ENCODE peak calls at places on chromosomes 6 and 20, in eight cellular contexts. N is foreskin fibroblast, U is heart right ventricle, X is SJCRH30, Z is breast epithelium, T is ovary, A is tibial artery, I is skeletal muscle cell. P is an unnamed sample.

GRCh38 chr6:160357088-160357487 is 8.9 kb downstream of the SLC22A3 start:
- DNase-seq in N (no peak), U (no peak), X (no peak), Z (no peak), T (no peak), A (no peak), I (no peak), P (no peak)

GRCh38 chr6:124073021-124073420 is 269.4 kb downstream of the NKAIN2 start:
- DNase-seq in N (no peak), U (no peak), X (no peak), Z (no peak), T (no peak), A (no peak), I (no peak), P (no peak)

GRCh38 chr20:35845561-35845960 is 73.7 kb downstream of the PHF20 start:
- DNase-seq in N (no peak), U (no peak), X (no peak), Z (no peak), T (no peak), A (no peak), I (no peak), P (no peak)

GRCh38 chr6:36131517-36132220 is 1.4 kb downstream of the MAPK13 start:
- DNase-seq in N (peak), U (no peak), X (peak), Z (no peak), T (peak), A (peak), I (peak), P (peak)

GRCh38 chr6:3762852-3763251 is 11.3 kb upstream of the PXDC1 start:
- DNase-seq in N (no peak), U (no peak), X (no peak), Z (no peak), T (no peak), A (no peak), I (no peak), P (no peak)

GRCh38 chr20:46175127-46175494 is 57.0 kb downstream of the CD40 start:
- DNase-seq in N (no peak), U (no peak), X (no peak), Z (no peak), T (no peak), A (no peak), I (no peak), P (no peak)

GRCh38 chr6:13466304-13467215 is 20.8 kb downstream of the GFOD1 start:
- DNase-seq in N (no peak), U (no peak), X (peak), Z (no peak), T (no peak), A (no peak), I (no peak), P (no peak)

GRCh38 chr6:8149350-8149749 is 47.0 kb upstream of the EEF1E1 start:
- DNase-seq in N (no peak), U (no peak), X (no peak), Z (no peak), T (no peak), A (no peak), I (no peak), P (no peak)

GRCh38 chr20:20366896-20367680 is 816 bp upstream of the INSM1 start:
- DNase-seq in N (no peak), U (no peak), X (no peak), Z (no peak), T (no peak), A (no peak), I (no peak), P (no peak)

GRCh38 chr20:46021361-46022359 is 7.4 kb upstream of the SLC12A5 start:
- DNase-seq in N (no peak), U (no peak), X (peak), Z (no peak), T (peak), A (no peak), I (no peak), P (peak)

GRCh38 chr6:116859264-116859663 is 17.8 kb upstream of the RFX6 start:
- DNase-seq in N (no peak), U (no peak), X (no peak), Z (no peak), T (no peak), A (no peak), I (no peak), P (no peak)

GRCh38 chr6:116564921-116565872 is 6.1 kb upstream of the RWDD1 start:
- DNase-seq in N (no peak), U (no peak), X (no peak), Z (no peak), T (peak), A (no peak), I (no peak), P (no peak)

GRCh38 chr6:161949531-161949930 is 675.7 kb upstream of the AGPAT4 start:
- DNase-seq in N (no peak), U (no peak), X (no peak), Z (no peak), T (no peak), A (no peak), I (no peak), P (no peak)

GRCh38 chr20:33532753-33533459 is 43.0 kb downstream of the CBFA2T2 start:
- DNase-seq in N (no peak), U (no peak), X (peak), Z (no peak), T (no peak), A (no peak), I (no peak), P (no peak)

GRCh38 chr6:53359843-53360834 is 11.4 kb upstream of the ELOVL5 start:
- DNase-seq in N (peak), U (no peak), X (peak), Z (no peak), T (no peak), A (no peak), I (no peak), P (no peak)

GRCh38 chr20:54733687-54734086 is 258.3 kb downstream of the DOK5 start:
- DNase-seq in N (no peak), U (no peak), X (no peak), Z (no peak), T (no peak), A (no peak), I (no peak), P (no peak)

GRCh38 chr6:80464901-80465300 is 358.4 kb downstream of the BCKDHB start:
- DNase-seq in N (no peak), U (no peak), X (no peak), Z (no peak), T (no peak), A (no peak), I (no peak), P (no peak)

GRCh38 chr6:150717419-150717818 is 117.7 kb downstream of the PLEKHG1 start:
- DNase-seq in N (no peak), U (no peak), X (no peak), Z (peak), T (no peak), A (no peak), I (no peak), P (no peak)

GRCh38 chr20:2663887-2664719 is at the start of gene IDH3B:
- DNase-seq in N (peak), U (peak), X (peak), Z (peak), T (peak), A (peak), I (peak), P (peak)

GRCh38 chr6:48641544-48641943 is 530.5 kb upstream of the PTCHD4 start:
- DNase-seq in N (no peak), U (no peak), X (no peak), Z (no peak), T (no peak), A (no peak), I (no peak), P (no peak)

GRCh38 chr20:9270831-9271230 is 201.9 kb downstream of the PLCB4 start:
- DNase-seq in N (peak), U (no peak), X (no peak), Z (no peak), T (no peak), A (no peak), I (peak), P (no peak)

GRCh38 chr6:94835264-94835663 is 742.1 kb upstream of the MANEA start:
- DNase-seq in N (no peak), U (no peak), X (no peak), Z (no peak), T (no peak), A (no peak), I (no peak), P (no peak)

GRCh38 chr6:131159578-131159977 is 24.3 kb downstream of the AKAP7 start:
- DNase-seq in N (peak), U (no peak), X (peak), Z (no peak), T (no peak), A (no peak), I (peak), P (no peak)

GRCh38 chr6:151699719-151700118 is 107.8 kb upstream of the ESR1 start:
- DNase-seq in N (no peak), U (no peak), X (no peak), Z (no peak), T (no peak), A (no peak), I (no peak), P (no peak)

DNA sequence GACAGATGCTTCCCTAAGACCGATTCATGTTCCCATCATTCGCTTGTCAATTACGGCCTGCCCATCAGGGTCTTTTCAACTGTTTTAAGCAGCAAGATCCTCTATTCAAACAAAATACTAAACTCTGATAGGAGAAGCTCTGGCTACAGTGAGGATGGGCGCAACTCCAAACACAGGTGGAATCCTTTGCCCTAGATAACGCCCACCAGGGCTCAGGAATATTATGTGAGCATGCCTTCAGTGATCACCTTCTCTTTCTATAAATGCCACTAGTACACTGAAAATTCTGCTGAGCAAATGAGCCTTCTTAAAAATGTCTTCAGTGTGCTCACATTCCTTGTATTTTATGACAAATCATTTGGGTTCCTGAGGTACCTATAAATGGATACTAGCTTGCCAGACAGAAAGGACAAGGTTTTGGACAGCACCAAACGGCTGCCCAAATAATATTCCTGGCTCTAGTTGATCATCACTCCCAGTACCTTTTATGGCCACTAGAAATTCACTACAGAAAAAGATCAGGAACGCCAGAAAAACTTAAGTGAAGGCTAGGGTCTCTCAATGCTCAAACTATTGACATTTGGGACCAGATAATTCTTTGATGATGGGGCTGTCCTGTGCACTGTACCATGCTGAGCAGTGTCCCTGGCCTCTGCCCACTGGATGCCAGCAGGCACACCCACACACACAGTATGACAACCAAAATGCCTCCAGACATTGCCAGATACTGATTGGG is 13.1 kb downstream of the ZNF217 start:
- DNase-seq in N (no peak), U (no peak), X (no peak), Z (no peak), T (no peak), A (peak), I (no peak), P (no peak)
- H3K4me3 ChIP-seq in N (peak), U (no peak), X (no peak), Z (peak), T (no peak), A (peak), I (no peak), P (peak)

GRCh38 chr6:137202078-137202477 is 17.1 kb downstream of the IFNGR1 start:
- DNase-seq in N (no peak), U (no peak), X (no peak), Z (no peak), T (no peak), A (no peak), I (no peak), P (no peak)
- H3K4me3 ChIP-seq in N (no peak), U (no peak), X (no peak), Z (no peak), T (no peak), A (no peak), I (no peak), P (no peak)

GRCh38 chr6:71582820-71583219 is 294.2 kb downstream of the OGFRL1 start:
- DNase-seq in N (no peak), U (no peak), X (no peak), Z (no peak), T (no peak), A (no peak), I (no peak), P (no peak)
- H3K4me3 ChIP-seq in N (no peak), U (no peak), X (no peak), Z (no peak), T (no peak), A (no peak), I (no peak), P (no peak)

GRCh38 chr6:84770521-84770920 is 6.1 kb upstream of the TBX18 start:
- DNase-seq in N (no peak), U (no peak), X (no peak), Z (no peak), T (no peak), A (no peak), I (no peak), P (no peak)

GRCh38 chr6:84767591-84768201 is 3.3 kb upstream of the TBX18 start:
- DNase-seq in N (no peak), U (no peak), X (no peak), Z (no peak), T (no peak), A (no peak), I (no peak), P (no peak)

GRCh38 chr6:84769247-84769646 is 4.8 kb upstream of the TBX18 start:
- DNase-seq in N (no peak), U (no peak), X (no peak), Z (no peak), T (no peak), A (no peak), I (no peak), P (no peak)

GRCh38 chr6:84766796-84767590 is 2.6 kb upstream of the TBX18 start:
- DNase-seq in N (no peak), U (no peak), X (no peak), Z (no peak), T (no peak), A (peak), I (no peak), P (no peak)

GRCh38 chr6:84768442-84769174 is 4.2 kb upstream of the TBX18 start:
- DNase-seq in N (peak), U (no peak), X (peak), Z (no peak), T (no peak), A (peak), I (no peak), P (no peak)
- H3K4me3 ChIP-seq in N (peak), U (peak), X (peak), Z (no peak), T (no peak), A (peak), I (peak), P (no peak)

GRCh38 chr6:10719386-10720228 is 3.3 kb upstream of the TMEM14C start:
- DNase-seq in N (no peak), U (peak), X (no peak), Z (no peak), T (peak), A (no peak), I (no peak), P (no peak)
- H3K4me3 ChIP-seq in N (peak), U (peak), X (no peak), Z (peak), T (peak), A (peak), I (peak), P (peak)

GRCh38 chr6:44222987-44223470 is 366 bp upstream of the SLC29A1 start:
- DNase-seq in N (no peak), U (no peak), X (no peak), Z (no peak), T (peak), A (peak), I (no peak), P (no peak)
- H3K4me3 ChIP-seq in N (peak), U (peak), X (peak), Z (peak), T (peak), A (peak), I (peak), P (peak)

DNA sequence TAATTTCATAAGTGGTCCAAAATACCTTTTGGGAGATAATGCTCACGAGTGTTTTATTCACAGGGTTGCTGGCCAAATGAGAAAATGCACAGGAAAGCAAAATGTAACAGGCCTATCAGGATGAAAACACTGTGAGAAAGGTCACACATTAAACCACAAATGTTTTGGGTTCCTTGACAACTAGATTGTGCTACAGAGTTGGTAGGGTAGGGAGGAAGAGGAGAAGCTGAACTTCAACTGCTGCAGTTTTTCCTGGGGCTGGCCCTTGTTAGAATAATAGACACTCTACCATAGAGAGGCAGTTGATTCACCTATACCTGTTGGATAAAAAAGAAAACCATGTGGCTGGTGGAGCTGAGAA is 28.1 kb upstream of the PAQR8 start:
- DNase-seq in N (no peak), U (no peak), X (no peak), Z (no peak), T (no peak), A (no peak), I (no peak), P (no peak)
- H3K4me3 ChIP-seq in N (no peak), U (no peak), X (no peak), Z (no peak), T (no peak), A (no peak), I (no peak), P (peak)

DNA sequence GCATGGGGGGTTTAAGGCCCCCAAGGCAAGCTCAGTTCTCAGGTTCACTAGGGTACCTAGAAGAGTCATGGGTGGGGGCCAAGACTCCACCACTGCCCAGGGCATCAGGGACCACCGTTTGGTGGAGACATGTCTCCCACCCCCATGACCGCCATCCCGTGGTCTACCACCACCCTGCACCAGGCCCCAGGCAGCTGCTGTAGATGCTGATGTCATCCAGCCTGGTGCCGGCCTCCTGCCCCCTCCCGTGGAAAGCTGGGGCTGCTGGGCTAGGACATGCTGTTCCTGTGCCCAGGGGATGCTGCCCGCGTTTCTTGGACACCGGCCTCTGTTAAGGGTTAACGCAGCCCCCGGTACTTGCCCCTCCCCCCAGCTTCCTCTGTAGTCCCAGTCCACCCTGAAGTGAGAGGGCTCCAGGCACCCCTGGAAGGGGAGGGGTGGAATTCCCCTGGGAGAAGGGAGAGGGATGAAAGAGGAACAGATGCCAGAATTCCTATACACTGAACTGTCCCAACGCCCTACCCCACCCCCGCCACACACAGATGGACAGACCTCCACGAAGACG is 587 bp downstream of the IP6K3 start:
- DNase-seq in N (peak), U (peak), X (peak), Z (peak), T (no peak), A (peak), I (peak), P (no peak)
- H3K4me3 ChIP-seq in N (peak), U (peak), X (peak), Z (no peak), T (no peak), A (peak), I (peak), P (no peak)

DNA sequence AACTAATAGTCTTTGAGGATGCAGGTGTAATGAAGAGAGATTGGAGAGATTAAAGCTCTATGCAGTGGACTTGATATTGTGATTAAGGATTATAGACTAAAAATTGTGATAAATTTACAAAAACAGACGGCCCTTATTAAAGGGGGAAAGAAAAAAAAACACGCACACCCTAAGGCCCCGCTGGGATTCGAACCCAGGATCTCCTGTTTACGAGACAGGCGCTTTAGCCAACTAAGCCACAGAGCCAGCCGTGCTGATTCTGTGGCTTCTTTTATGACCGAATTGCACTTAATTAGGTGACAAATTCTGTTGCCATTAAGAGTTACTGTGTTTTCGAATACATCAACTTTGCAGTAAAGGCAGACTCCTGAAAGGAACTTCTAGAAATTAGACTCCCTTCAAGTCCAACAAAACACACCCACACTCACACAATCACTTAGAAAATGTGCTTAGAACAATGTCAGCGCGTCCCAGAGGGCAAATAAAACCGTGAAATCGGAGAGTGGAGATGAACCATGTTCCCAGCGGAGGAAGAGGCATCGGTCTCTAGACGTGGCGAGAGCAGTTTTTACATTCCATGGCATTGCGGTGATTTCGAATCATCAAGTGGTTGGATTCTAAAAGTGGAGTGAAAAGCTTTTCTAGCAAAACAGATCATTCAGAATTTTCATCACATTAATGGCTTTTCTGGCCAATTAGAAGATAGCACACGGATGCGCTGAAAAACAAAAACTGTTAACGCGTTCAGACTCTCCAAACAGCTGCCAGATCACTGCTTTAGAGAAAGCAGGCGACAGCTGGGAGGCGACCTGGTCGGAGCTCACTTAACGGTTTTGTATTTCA is 122.6 kb downstream of the GPX5 start:
- DNase-seq in N (peak), U (peak), X (peak), Z (no peak), T (peak), A (no peak), I (peak), P (no peak)
- H3K4me3 ChIP-seq in N (peak), U (peak), X (peak), Z (peak), T (peak), A (peak), I (peak), P (peak)

DNA sequence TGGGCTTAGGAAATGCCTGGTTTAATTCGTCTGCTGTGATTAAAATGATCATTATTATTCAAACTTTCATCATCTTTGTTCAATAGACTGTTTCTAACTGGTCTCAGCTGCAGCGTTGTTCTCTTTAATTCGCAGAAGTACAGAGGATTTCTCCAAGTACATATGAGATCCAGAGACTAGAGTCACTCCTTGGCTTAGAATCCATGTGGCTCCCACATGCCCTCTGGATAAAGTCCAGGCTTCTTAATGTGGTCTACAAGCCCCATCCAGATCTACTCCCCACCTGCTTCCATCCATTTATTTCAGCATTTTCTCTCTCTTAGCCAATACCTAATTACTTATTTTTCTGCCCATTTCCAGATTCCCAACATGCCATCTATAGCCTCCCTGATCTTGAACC is 1.1 kb upstream of the ZBTB24 start:
- DNase-seq in N (no peak), U (no peak), X (peak), Z (no peak), T (no peak), A (no peak), I (no peak), P (no peak)
- H3K4me3 ChIP-seq in N (no peak), U (no peak), X (peak), Z (peak), T (no peak), A (no peak), I (no peak), P (no peak)

P was measured in CD8-positive, alpha-beta memory T cell.